ENCODE peak calls at places on chromosomes 1 and 21, in six cellular contexts. J is left ventricle myocardium inferior, N is fibroblast of mammary gland, Y is ovary, X is AG10803, D is endodermal cell. Q is an unnamed sample.

GRCh38 chr1:113793878-113794834 is 18.1 kb downstream of the RSBN1 start:
- DNase-seq in J (no peak), N (no peak), Y (no peak), X (no peak), D (no peak), Q (no peak)

GRCh38 chr1:180116964-180117763 is 37.5 kb upstream of the QSOX1 start:
- DNase-seq in J (peak; percentile 22), N (no peak), Y (peak; percentile 69), X (no peak), D (no peak), Q (peak; percentile 60)

GRCh38 chr1:206685256-206685748 is 597 bp downstream of the MAPKAPK2 start:
- DNase-seq in J (no peak), N (peak; percentile 66), Y (peak; percentile 54), X (no peak), D (peak; percentile 76), Q (peak; percentile 34)

GRCh38 chr1:38392866-38393265 is 346.3 kb upstream of the POU3F1 start:
- DNase-seq in J (no peak), N (no peak), Y (no peak), X (no peak), D (no peak), Q (no peak)

GRCh38 chr1:235004840-235005391 is 123.7 kb downstream of the TOMM20 start:
- DNase-seq in J (no peak), N (no peak), Y (no peak), X (no peak), D (no peak), Q (no peak)

GRCh38 chr1:54167422-54168139 is 14.8 kb upstream of the CDCP2 start:
- DNase-seq in J (no peak), N (peak; percentile 68), Y (no peak), X (peak; percentile 16), D (no peak), Q (peak; percentile 49)

GRCh38 chr1:76501136-76501535 is 366.1 kb upstream of the ST6GALNAC5 start:
- DNase-seq in J (no peak), N (no peak), Y (no peak), X (no peak), D (no peak), Q (no peak)

GRCh38 chr1:30512922-30513265 is 210.5 kb downstream of the MATN1 start:
- DNase-seq in J (no peak), N (no peak), Y (no peak), X (no peak), D (no peak), Q (no peak)

GRCh38 chr1:226960256-226960655 is 20.2 kb downstream of the COQ8A start:
- DNase-seq in J (no peak), N (no peak), Y (no peak), X (no peak), D (no peak), Q (no peak)

GRCh38 chr1:4010811-4011605 is 110.9 kb upstream of the C1orf174 start:
- DNase-seq in J (no peak), N (no peak), Y (no peak), X (no peak), D (peak; percentile 43), Q (no peak)

GRCh38 chr1:227951624-227952373 is 4.1 kb upstream of the WNT9A start:
- DNase-seq in J (no peak), N (no peak), Y (no peak), X (no peak), D (peak; percentile 15), Q (no peak)

GRCh38 chr1:76109404-76109803 is 34.9 kb downstream of the ST6GALNAC3 start:
- DNase-seq in J (no peak), N (no peak), Y (no peak), X (no peak), D (no peak), Q (no peak)

GRCh38 chr1:177020861-177021589 is 143.5 kb downstream of the ASTN1 start:
- DNase-seq in J (no peak), N (peak; percentile 30), Y (no peak), X (no peak), D (no peak), Q (peak; percentile 3)

GRCh38 chr1:201085902-201086735 is 26.1 kb downstream of the CACNA1S start:
- DNase-seq in J (peak; percentile 34), N (peak; percentile 42), Y (peak; percentile 27), X (peak; percentile 45), D (peak; percentile 92), Q (peak; percentile 58)

GRCh38 chr21:40516336-40516735 is 330.6 kb downstream of the DSCAM start:
- DNase-seq in J (peak; percentile 23), N (no peak), Y (no peak), X (no peak), D (peak; percentile 67), Q (no peak)

GRCh38 chr1:33517596-33518250 is 45.3 kb downstream of the ZSCAN20 start:
- DNase-seq in J (no peak), N (peak; percentile 51), Y (no peak), X (peak; percentile 21), D (no peak), Q (no peak)

GRCh38 chr1:116345830-116346229 is 27.2 kb upstream of the ATP1A1 start:
- DNase-seq in J (no peak), N (no peak), Y (no peak), X (no peak), D (no peak), Q (no peak)

GRCh38 chr1:212671342-212672031 is 28.2 kb downstream of the BATF3 start:
- DNase-seq in J (peak; percentile 32), N (peak; percentile 63), Y (no peak), X (peak; percentile 44), D (peak; percentile 84), Q (peak; percentile 46)

GRCh38 chr1:232655041-232655745 is 25.3 kb upstream of the SIPA1L2 start:
- DNase-seq in J (no peak), N (no peak), Y (no peak), X (no peak), D (no peak), Q (no peak)

GRCh38 chr1:236124965-236125364 is 17.4 kb upstream of the GPR137B start:
- DNase-seq in J (no peak), N (no peak), Y (no peak), X (no peak), D (no peak), Q (no peak)

GRCh38 chr1:96554364-96554763 is 167.2 kb upstream of the PTBP2 start:
- DNase-seq in J (no peak), N (no peak), Y (no peak), X (no peak), D (no peak), Q (no peak)

GRCh38 chr21:36297938-36298572 is 21.9 kb upstream of the MORC3 start:
- DNase-seq in J (no peak), N (no peak), Y (no peak), X (peak; percentile 49), D (no peak), Q (no peak)
- H3K4me3 ChIP-seq in J (peak overlapping the region; percentile 24), N (no peak overlapping the region), Y (no peak overlapping the region), X (peak overlapping the region; percentile 31), D (no peak overlapping the region), Q (no peak overlapping the region)

DNA sequence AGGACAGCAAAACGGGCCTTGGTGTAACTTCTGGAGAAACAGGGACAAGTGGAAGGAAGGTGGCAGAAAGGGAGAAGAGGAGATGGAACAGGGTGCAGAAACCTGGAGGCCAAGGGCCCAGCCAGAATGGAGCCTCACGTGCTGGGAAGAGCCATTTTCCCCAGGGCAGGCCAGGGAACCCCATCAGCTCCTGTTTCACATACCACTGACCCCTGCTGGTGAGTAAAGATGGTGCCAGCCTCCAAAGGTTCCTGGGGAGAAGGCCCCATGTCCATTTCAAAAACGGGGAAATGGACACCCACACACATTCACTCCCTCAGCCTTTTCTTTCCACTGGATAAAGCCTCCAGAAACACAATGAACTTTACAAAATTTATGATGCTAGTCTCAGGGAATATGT is 57.6 kb upstream of the JUN start:
- DNase-seq in J (no peak), N (peak; percentile 19), Y (no peak), X (no peak), D (peak; percentile 69), Q (no peak)
- TF ChIP-seq CTCF in J (peak; percentile 44), N (peak; percentile 35), Y (no peak), X (peak; percentile 25), D (peak; percentile 79), Q (peak; percentile 42)

GRCh38 chr1:72285074-72285425 is 2.7 kb upstream of the NEGR1 start:
- DNase-seq in J (no peak), N (no peak), Y (no peak), X (no peak), D (no peak), Q (no peak)
- H3K4me3 ChIP-seq in J (peak overlapping the region; percentile 85), N (peak overlapping the region; percentile 86), Y (peak overlapping the region; percentile 71), X (peak overlapping the region; percentile 90), D (peak overlapping the region; percentile 95), Q (peak overlapping the region; percentile 66)

GRCh38 chr1:2239384-2239985 is 11.4 kb downstream of the SKI start:
- DNase-seq in J (no peak), N (no peak), Y (peak; percentile 24), X (no peak), D (peak; percentile 52), Q (no peak)
- TF ChIP-seq CTCF in J (no peak), N (no peak), Y (no peak), X (no peak), D (no peak), Q (no peak)

GRCh38 chr21:46606427-46606813 is 1.5 kb upstream of the S100B start:
- DNase-seq in J (no peak), N (no peak), Y (no peak), X (no peak), D (no peak), Q (no peak)
- H3K4me3 ChIP-seq in J (no peak overlapping the region), N (no peak overlapping the region), Y (no peak overlapping the region), X (no peak overlapping the region), D (no peak overlapping the region), Q (no peak overlapping the region)

Q was measured in cardiac fibroblast.